ENCODE peak calls at places on chromosomes 1 and 21, in eight cellular contexts. One of them, this sample, is unnamed.
A peak's percentile ranks its signal among the peaks of the same experiment; 100 is the strongest.

GRCh38 chr1:119453021-119453420 is 38.1 kb downstream of the HSD3B2 start:
- DNase-seq in retinal pigment epithelial cell: no peak
- DNase-seq in HFF-Myc: peak; percentile 25
- DNase-seq in epithelial cell of esophagus: peak; percentile 84
- DNase-seq in esophagus squamous epithelium: no peak
- DNase-seq in mucosa of descending colon: no peak
- DNase-seq in spleen: no peak
- DNase-seq in GM23338: no peak
- DNase-seq in this sample: peak; percentile 32

GRCh38 chr1:25486602-25487001 is 55.9 kb downstream of the MACO1 start:
- DNase-seq in retinal pigment epithelial cell: no peak
- DNase-seq in HFF-Myc: no peak
- DNase-seq in epithelial cell of esophagus: peak; percentile 29
- DNase-seq in esophagus squamous epithelium: no peak
- DNase-seq in mucosa of descending colon: no peak
- DNase-seq in spleen: no peak
- DNase-seq in GM23338: peak; percentile 73
- DNase-seq in this sample: no peak

GRCh38 chr1:24348196-24348595 is 29.0 kb downstream of the GRHL3 start:
- DNase-seq in retinal pigment epithelial cell: no peak
- DNase-seq in HFF-Myc: no peak
- DNase-seq in epithelial cell of esophagus: no peak
- DNase-seq in esophagus squamous epithelium: no peak
- DNase-seq in mucosa of descending colon: no peak
- DNase-seq in spleen: no peak
- DNase-seq in GM23338: no peak
- DNase-seq in this sample: no peak

GRCh38 chr1:165753934-165754333 is 14.7 kb downstream of the TMCO1 start:
- DNase-seq in retinal pigment epithelial cell: no peak
- DNase-seq in HFF-Myc: no peak
- DNase-seq in epithelial cell of esophagus: no peak
- DNase-seq in esophagus squamous epithelium: no peak
- DNase-seq in mucosa of descending colon: no peak
- DNase-seq in spleen: no peak
- DNase-seq in GM23338: no peak
- DNase-seq in this sample: no peak

GRCh38 chr21:41175080-41175479 is 7.1 kb downstream of the BACE2 start:
- DNase-seq in retinal pigment epithelial cell: no peak
- DNase-seq in HFF-Myc: no peak
- DNase-seq in epithelial cell of esophagus: no peak
- DNase-seq in esophagus squamous epithelium: no peak
- DNase-seq in mucosa of descending colon: no peak
- DNase-seq in spleen: no peak
- DNase-seq in GM23338: no peak
- DNase-seq in this sample: no peak

GRCh38 chr1:118122234-118123004 is 62.6 kb downstream of the SPAG17 start:
- DNase-seq in retinal pigment epithelial cell: no peak
- DNase-seq in HFF-Myc: no peak
- DNase-seq in epithelial cell of esophagus: peak; percentile 94
- DNase-seq in esophagus squamous epithelium: no peak
- DNase-seq in mucosa of descending colon: no peak
- DNase-seq in spleen: no peak
- DNase-seq in GM23338: no peak
- DNase-seq in this sample: no peak

GRCh38 chr1:164716992-164717703 is 158.2 kb downstream of the PBX1 start:
- DNase-seq in retinal pigment epithelial cell: no peak
- DNase-seq in HFF-Myc: peak; percentile 59
- DNase-seq in epithelial cell of esophagus: peak; percentile 75
- DNase-seq in esophagus squamous epithelium: no peak
- DNase-seq in mucosa of descending colon: no peak
- DNase-seq in spleen: no peak
- DNase-seq in GM23338: no peak
- DNase-seq in this sample: no peak

GRCh38 chr1:226474443-226475111 is 66.7 kb upstream of the PARP1 start:
- DNase-seq in retinal pigment epithelial cell: no peak
- DNase-seq in HFF-Myc: no peak
- DNase-seq in epithelial cell of esophagus: no peak
- DNase-seq in esophagus squamous epithelium: no peak
- DNase-seq in mucosa of descending colon: no peak
- DNase-seq in spleen: no peak
- DNase-seq in GM23338: peak; percentile 60
- DNase-seq in this sample: no peak

GRCh38 chr1:44849575-44850132 is 6.6 kb upstream of the PTCH2 start:
- DNase-seq in retinal pigment epithelial cell: no peak
- DNase-seq in HFF-Myc: no peak
- DNase-seq in epithelial cell of esophagus: peak; percentile 81
- DNase-seq in esophagus squamous epithelium: no peak
- DNase-seq in mucosa of descending colon: no peak
- DNase-seq in spleen: no peak
- DNase-seq in GM23338: no peak
- DNase-seq in this sample: no peak

GRCh38 chr1:68376441-68376840 is 73.3 kb downstream of the RPE65 start:
- DNase-seq in retinal pigment epithelial cell: no peak
- DNase-seq in HFF-Myc: no peak
- DNase-seq in epithelial cell of esophagus: no peak
- DNase-seq in esophagus squamous epithelium: no peak
- DNase-seq in mucosa of descending colon: no peak
- DNase-seq in spleen: no peak
- DNase-seq in GM23338: no peak
- DNase-seq in this sample: no peak

GRCh38 chr1:225427249-225428065 is at the start of gene LBR:
- DNase-seq in retinal pigment epithelial cell: no peak
- DNase-seq in HFF-Myc: no peak
- DNase-seq in epithelial cell of esophagus: peak; percentile 28
- DNase-seq in esophagus squamous epithelium: no peak
- DNase-seq in mucosa of descending colon: peak; percentile 76
- DNase-seq in spleen: peak; percentile 93
- DNase-seq in GM23338: peak; percentile 77
- DNase-seq in this sample: no peak

GRCh38 chr1:222310830-222311229 is 237.1 kb downstream of the HHIPL2 start:
- DNase-seq in retinal pigment epithelial cell: no peak
- DNase-seq in HFF-Myc: no peak
- DNase-seq in epithelial cell of esophagus: no peak
- DNase-seq in esophagus squamous epithelium: no peak
- DNase-seq in mucosa of descending colon: no peak
- DNase-seq in spleen: peak; percentile 81
- DNase-seq in GM23338: no peak
- DNase-seq in this sample: no peak

DNA sequence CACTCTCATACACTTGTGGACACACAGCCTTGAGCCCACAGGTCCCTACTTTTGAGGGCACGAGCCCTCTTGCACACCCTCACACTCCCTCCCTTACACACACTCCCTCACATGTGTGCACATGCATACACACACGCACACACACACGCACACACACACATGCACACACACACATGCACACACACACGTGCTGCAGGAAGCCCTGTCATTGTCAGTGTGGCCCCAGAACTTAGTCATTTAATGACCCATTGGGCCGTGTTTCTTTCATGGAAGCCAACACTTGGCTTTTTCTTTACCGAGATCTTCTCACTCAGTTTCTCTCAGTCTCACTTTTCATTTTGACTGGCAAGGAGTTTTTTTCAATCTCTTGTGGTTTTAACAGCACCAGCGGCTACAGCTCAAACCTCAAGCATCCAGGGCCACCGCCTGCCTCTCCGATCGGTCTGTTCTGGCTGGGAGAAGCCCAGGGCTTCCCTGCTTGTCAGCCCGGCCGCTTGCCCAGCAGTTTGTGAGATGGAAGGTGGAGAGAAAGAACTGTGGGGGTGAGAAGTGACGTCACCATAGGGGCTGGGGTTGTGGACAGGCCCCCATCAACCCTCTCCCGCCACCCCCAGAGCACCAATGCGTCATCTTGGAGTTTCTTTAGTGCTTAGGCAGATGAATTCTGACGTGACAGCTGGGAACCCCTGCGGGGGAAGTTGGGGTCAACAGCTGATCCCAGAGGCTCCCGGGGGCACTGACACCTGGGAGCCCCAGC is 15.8 kb upstream of the TNFRSF8 start:
- DNase-seq in retinal pigment epithelial cell: no peak
- DNase-seq in HFF-Myc: no peak
- DNase-seq in epithelial cell of esophagus: no peak
- DNase-seq in esophagus squamous epithelium: no peak
- DNase-seq in mucosa of descending colon: no peak
- DNase-seq in spleen: no peak
- DNase-seq in GM23338: no peak
- DNase-seq in this sample: no peak
- H3K4me3 ChIP-seq in retinal pigment epithelial cell: no peak overlapping the region
- H3K4me3 ChIP-seq in HFF-Myc: no peak overlapping the region
- H3K4me3 ChIP-seq in epithelial cell of esophagus: no peak overlapping the region
- H3K4me3 ChIP-seq in esophagus squamous epithelium: no peak overlapping the region
- H3K4me3 ChIP-seq in mucosa of descending colon: no peak overlapping the region
- H3K4me3 ChIP-seq in spleen: no peak overlapping the region
- H3K4me3 ChIP-seq in GM23338: no peak overlapping the region
- H3K4me3 ChIP-seq in this sample: no peak overlapping the region

DNA sequence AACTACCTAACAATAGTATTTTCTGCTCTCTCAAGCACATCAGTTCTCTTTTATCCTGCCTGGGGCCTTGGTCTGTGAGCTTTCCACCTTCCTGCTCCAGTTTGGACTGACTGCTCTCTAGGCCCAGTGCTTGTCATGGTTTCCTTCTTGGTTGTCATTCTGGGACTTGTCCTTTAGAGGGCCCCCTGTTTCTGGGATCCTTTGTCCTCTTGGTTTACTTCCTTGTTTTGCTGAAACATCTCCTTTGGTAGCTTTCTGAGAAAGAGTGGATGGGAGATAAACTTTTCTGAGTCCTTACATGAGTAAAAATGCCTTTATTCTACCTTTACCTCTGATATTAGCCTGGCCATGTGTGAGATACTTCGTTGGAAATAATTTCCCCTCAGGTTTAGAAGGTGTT is 4.7 kb downstream of the SLC1A7 start:
- DNase-seq in retinal pigment epithelial cell: no peak
- DNase-seq in HFF-Myc: no peak
- DNase-seq in epithelial cell of esophagus: no peak
- DNase-seq in esophagus squamous epithelium: no peak
- DNase-seq in mucosa of descending colon: no peak
- DNase-seq in spleen: no peak
- DNase-seq in GM23338: peak; percentile 43
- DNase-seq in this sample: no peak
- TF ChIP-seq CTCF in retinal pigment epithelial cell: peak; percentile 19
- TF ChIP-seq CTCF in HFF-Myc: peak; percentile 29
- TF ChIP-seq CTCF in epithelial cell of esophagus: no peak
- TF ChIP-seq CTCF in esophagus squamous epithelium: no peak
- TF ChIP-seq CTCF in mucosa of descending colon: no peak
- TF ChIP-seq CTCF in spleen: no peak
- TF ChIP-seq CTCF in GM23338: peak; percentile 45
- TF ChIP-seq CTCF in this sample: peak; percentile 18

DNA sequence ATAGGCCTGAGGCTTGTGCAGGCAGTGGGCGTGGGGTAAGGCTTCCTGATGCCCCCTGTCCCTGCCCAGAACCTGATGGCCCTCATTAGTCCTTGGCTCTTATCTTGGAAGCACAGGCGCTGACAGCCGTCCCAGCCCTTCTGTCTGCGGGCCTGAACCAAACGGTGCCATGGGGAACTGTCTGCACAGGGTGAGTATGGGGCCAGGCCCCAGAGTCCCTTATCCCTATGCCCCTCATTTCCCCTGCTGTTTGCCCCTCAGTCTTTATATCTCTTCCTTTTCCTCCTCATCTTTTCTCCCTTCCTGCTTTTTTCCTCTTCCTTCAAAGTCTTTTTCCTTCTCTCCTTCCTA is at the start of gene ACKR1:
- DNase-seq in retinal pigment epithelial cell: no peak
- DNase-seq in HFF-Myc: no peak
- DNase-seq in epithelial cell of esophagus: no peak
- DNase-seq in esophagus squamous epithelium: no peak
- DNase-seq in mucosa of descending colon: no peak
- DNase-seq in spleen: peak; percentile 80
- DNase-seq in GM23338: no peak
- DNase-seq in this sample: no peak
- H3K4me3 ChIP-seq in retinal pigment epithelial cell: no peak within 1 kb of the TSS
- H3K4me3 ChIP-seq in HFF-Myc: no peak within 1 kb of the TSS
- H3K4me3 ChIP-seq in epithelial cell of esophagus: no peak within 1 kb of the TSS
- H3K4me3 ChIP-seq in esophagus squamous epithelium: peak within 1 kb of the TSS; percentile 52
- H3K4me3 ChIP-seq in mucosa of descending colon: no peak within 1 kb of the TSS
- H3K4me3 ChIP-seq in spleen: peak within 1 kb of the TSS; percentile 43
- H3K4me3 ChIP-seq in GM23338: no peak within 1 kb of the TSS
- H3K4me3 ChIP-seq in this sample: no peak within 1 kb of the TSS

GRCh38 chr1:111813440-111814304 is 58.0 kb downstream of the DDX20 start:
- DNase-seq in retinal pigment epithelial cell: no peak
- DNase-seq in HFF-Myc: no peak
- DNase-seq in epithelial cell of esophagus: no peak
- DNase-seq in esophagus squamous epithelium: no peak
- DNase-seq in mucosa of descending colon: no peak
- DNase-seq in spleen: no peak
- DNase-seq in GM23338: peak; percentile 21
- DNase-seq in this sample: no peak
- TF ChIP-seq CTCF in retinal pigment epithelial cell: peak; percentile 14
- TF ChIP-seq CTCF in HFF-Myc: no peak
- TF ChIP-seq CTCF in epithelial cell of esophagus: no peak
- TF ChIP-seq CTCF in esophagus squamous epithelium: no peak
- TF ChIP-seq CTCF in mucosa of descending colon: no peak
- TF ChIP-seq CTCF in spleen: no peak
- TF ChIP-seq CTCF in GM23338: peak; percentile 32
- TF ChIP-seq CTCF in this sample: no peak

DNA sequence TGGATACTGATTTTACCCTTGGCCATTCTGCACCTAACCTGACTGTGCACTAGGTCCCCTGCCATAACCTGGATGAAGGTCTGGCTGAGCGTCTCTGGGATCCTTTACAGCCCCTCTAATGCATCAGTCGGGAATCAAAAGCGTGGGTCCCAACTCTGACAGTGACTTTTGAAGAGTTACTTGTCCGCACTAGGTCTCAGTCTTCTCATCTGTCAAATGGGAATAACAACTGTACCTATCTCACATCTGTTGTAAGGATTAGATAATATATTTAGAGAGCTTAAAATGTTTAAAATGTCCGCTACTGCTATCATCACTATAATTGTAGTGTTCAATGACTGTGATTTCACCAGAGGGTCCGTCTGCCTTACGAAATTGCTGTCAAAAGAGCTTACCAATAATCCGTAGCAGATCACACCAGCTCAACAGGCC is 746 bp downstream of the TADA1 start:
- DNase-seq in retinal pigment epithelial cell: no peak
- DNase-seq in HFF-Myc: no peak
- DNase-seq in epithelial cell of esophagus: no peak
- DNase-seq in esophagus squamous epithelium: no peak
- DNase-seq in mucosa of descending colon: no peak
- DNase-seq in spleen: no peak
- DNase-seq in GM23338: no peak
- DNase-seq in this sample: no peak
- H3K4me3 ChIP-seq in retinal pigment epithelial cell: peak overlapping the region; percentile 72
- H3K4me3 ChIP-seq in HFF-Myc: peak overlapping the region; percentile 77
- H3K4me3 ChIP-seq in epithelial cell of esophagus: peak overlapping the region; percentile 59
- H3K4me3 ChIP-seq in esophagus squamous epithelium: peak overlapping the region; percentile 89
- H3K4me3 ChIP-seq in mucosa of descending colon: peak overlapping the region; percentile 58
- H3K4me3 ChIP-seq in spleen: peak overlapping the region; percentile 62
- H3K4me3 ChIP-seq in GM23338: peak overlapping the region; percentile 63
- H3K4me3 ChIP-seq in this sample: peak overlapping the region; percentile 89

This sample was measured in kidney epithelial cell.